ENCODE peak calls at places on chromosome 16, in eight cellular contexts. B is MG63; A is activated CD4-positive, CD25-positive, alpha-beta regulatory T cell treated with anti-CD3 and anti-CD28 coated beads, Interleukin-2, amount 50 U/mL, for 16 hours; C is GM12891; I is HCEC 1CT; T is activated CD8-positive, alpha-beta T cell treated with anti-CD3 and anti-CD28 coated beads, Interleukin-2, amount 10 ng/mL, durations not matched to agents 7 days and 5 days; S is KBM-7; E is hypothalamus. W is an unnamed sample.

GRCh38 chr16:68739964-68740627 is 3.0 kb downstream of the CDH1 start:
- DNase-seq in B (no peak), A (no peak), C (no peak), I (no peak), T (no peak), S (no peak), E (no peak), W (no peak)

GRCh38 chr16:80804451-80805383 is at the start of gene CDYL2:
- DNase-seq in B (peak; percentile 3), A (no peak), C (peak; percentile 77), I (no peak), T (peak; percentile 47), S (no peak), E (peak; percentile 20), W (no peak)

GRCh38 chr16:2810651-2811050 is 6.4 kb upstream of the PRSS21 start:
- DNase-seq in B (no peak), A (no peak), C (no peak), I (no peak), T (no peak), S (no peak), E (no peak), W (no peak)

GRCh38 chr16:56029026-56029425 is 153.9 kb upstream of the CES5A start:
- DNase-seq in B (no peak), A (no peak), C (no peak), I (no peak), T (no peak), S (no peak), E (no peak), W (no peak)

GRCh38 chr16:71883849-71884638 is at the start of gene ZNF821:
- DNase-seq in B (peak; percentile 66), A (peak; percentile 46), C (peak; percentile 73), I (peak; percentile 56), T (peak; percentile 73), S (peak; percentile 89), E (peak; percentile 74), W (peak; percentile 27)

GRCh38 chr16:930076-930475 is 40.7 kb downstream of the LMF1 start:
- DNase-seq in B (no peak), A (no peak), C (no peak), I (no peak), T (no peak), S (no peak), E (no peak), W (no peak)

GRCh38 chr16:73076291-73076959 is 28.5 kb upstream of the ZFHX3 start:
- DNase-seq in B (no peak), A (no peak), C (no peak), I (no peak), T (no peak), S (no peak), E (no peak), W (no peak)

GRCh38 chr16:3553138-3553923 is 23.9 kb downstream of the NLRC3 start:
- DNase-seq in B (no peak), A (no peak), C (no peak), I (no peak), T (no peak), S (no peak), E (no peak), W (no peak)

GRCh38 chr16:84864266-84864955 is 44.6 kb downstream of the CRISPLD2 start:
- DNase-seq in B (no peak), A (no peak), C (no peak), I (no peak), T (no peak), S (no peak), E (peak; percentile 71), W (no peak)

W was measured in HFFc6.